ENCODE peak calls at places on chromosomes 12 and 14, in five cellular contexts. P, I, S, G and T are unnamed samples.
A peak's percentile ranks its signal among the peaks of the same experiment; 100 is the strongest.

GRCh38 chr14:60945984-60946383 is 34.9 kb downstream of the TRMT5 start:
- DNase-seq in G (no peak), I (no peak), S (peak; percentile 27), P (no peak), T (no peak)

GRCh38 chr12:14443531-14443930 is 78.0 kb downstream of the ATF7IP start:
- DNase-seq in G (no peak), P (no peak), S (peak; percentile 75), I (no peak), T (no peak)

GRCh38 chr12:131607658-131608447 is 103.0 kb upstream of the SFSWAP start:
- DNase-seq in S (no peak), G (peak; percentile 23), P (no peak), I (no peak), T (no peak)

GRCh38 chr12:56160160-56160763 is 2.1 kb downstream of the MYL6 start:
- DNase-seq in S (peak; percentile 71), G (peak; percentile 38), I (no peak), P (no peak), T (no peak)

GRCh38 chr12:112741106-112741505 is 50.4 kb upstream of the RPH3A start:
- DNase-seq in I (no peak), G (no peak), P (no peak), S (no peak), T (no peak)

GRCh38 chr12:111216387-111217159 is 152.3 kb downstream of the PHETA1 start:
- DNase-seq in P (no peak), S (no peak), G (no peak), I (no peak), T (no peak)

GRCh38 chr12:128471491-128471890 is 204.5 kb downstream of the TMEM132C start:
- DNase-seq in I (no peak), S (no peak), P (no peak), G (no peak), T (no peak)

GRCh38 chr14:42229294-42229693 is 622.6 kb downstream of the LRFN5 start:
- DNase-seq in P (no peak), S (no peak), I (no peak), G (no peak), T (no peak)

GRCh38 chr14:75234173-75234855 is 44.3 kb upstream of the FOS start:
- DNase-seq in S (peak; percentile 67), P (no peak), G (peak; percentile 40), I (peak; percentile 45), T (no peak)

GRCh38 chr12:106576848-106577247 is 6.0 kb upstream of the RFX4 start:
- DNase-seq in G (no peak), S (no peak), I (no peak), P (no peak), T (no peak)

GRCh38 chr14:57732886-57733285 is 133.0 kb downstream of the SLC35F4 start:
- DNase-seq in G (no peak), P (no peak), I (no peak), S (peak; percentile 33), T (no peak)

GRCh38 chr14:105878125-105878524 is 351.7 kb downstream of the TMEM121 start:
- DNase-seq in P (no peak), G (no peak), I (no peak), S (no peak), T (no peak)

GRCh38 chr12:102824218-102824835 is 92.7 kb downstream of the PAH start:
- DNase-seq in P (no peak), S (peak; percentile 60), G (peak; percentile 2), I (no peak), T (no peak)

GRCh38 chr14:77022219-77022852 is 6.2 kb downstream of the IRF2BPL start:
- DNase-seq in S (no peak), P (no peak), I (no peak), G (no peak), T (no peak)

GRCh38 chr12:49232940-49233841 is 31.7 kb upstream of the TUBA1C start:
- DNase-seq in I (no peak), S (no peak), G (peak; percentile 54), P (no peak), T (no peak)